ENCODE peak calls at places on chromosomes 16 and 17, in six cellular contexts. Q, F, C, K, H and V are unnamed samples.

GRCh38 chr16:1290860-1291575 is 18.4 kb upstream of the UBE2I start:
- DNase-seq in H (no peak), C (no peak), Q (no peak), F (no peak), K (no peak), V (no peak)

GRCh38 chr17:1000597-1001490 is 3.9 kb downstream of the TIMM22 start:
- DNase-seq in F (no peak), Q (no peak), H (no peak), C (peak), K (peak), V (no peak)

GRCh38 chr16:10197003-10197402 is 14.8 kb upstream of the GRIN2A start:
- DNase-seq in C (no peak), K (no peak), H (no peak), Q (no peak), F (no peak), V (no peak)

GRCh38 chr16:85148959-85149358 is 36.7 kb upstream of the CIBAR2 start:
- DNase-seq in F (no peak), K (no peak), H (no peak), Q (no peak), C (no peak), V (no peak)

GRCh38 chr17:3788200-3788599 is 12.8 kb downstream of the ITGAE start:
- DNase-seq in Q (no peak), C (no peak), K (no peak), H (peak), F (no peak), V (no peak)

GRCh38 chr16:11167581-11167980 is 88.4 kb downstream of the SOCS1 start:
- DNase-seq in F (no peak), C (no peak), H (no peak), K (no peak), Q (no peak), V (no peak)

GRCh38 chr17:67068999-67069398 is 24.6 kb downstream of the CACNG1 start:
- DNase-seq in C (no peak), K (no peak), F (no peak), Q (no peak), H (no peak), V (no peak)

GRCh38 chr17:72134560-72135399 is 14.0 kb downstream of the SOX9 start:
- DNase-seq in K (no peak), F (no peak), C (no peak), Q (no peak), H (no peak), V (no peak)

GRCh38 chr17:41539979-41540701 is 12.0 kb upstream of the KRT19 start:
- DNase-seq in C (no peak), K (peak), Q (no peak), H (no peak), F (no peak), V (no peak)

GRCh38 chr17:77770331-77771105 is 188.0 kb upstream of the TNRC6C start:
- DNase-seq in Q (no peak), F (no peak), H (no peak), K (peak), C (peak), V (no peak)

GRCh38 chr17:28849281-28849680 is 5.5 kb upstream of the ERAL1 start:
- DNase-seq in K (no peak), C (no peak), F (no peak), Q (no peak), H (no peak), V (no peak)

GRCh38 chr16:88895335-88895734 is 28.9 kb upstream of the PABPN1L start:
- DNase-seq in F (no peak), Q (no peak), C (no peak), H (no peak), K (no peak), V (no peak)

GRCh38 chr17:79048826-79049755 is 25.1 kb downstream of the C1QTNF1 start:
- DNase-seq in C (no peak), F (no peak), H (no peak), Q (no peak), K (no peak), V (no peak)

GRCh38 chr16:53743149-53743566 is 39.2 kb downstream of the FTO start:
- DNase-seq in F (no peak), H (no peak), K (no peak), Q (no peak), C (no peak), V (no peak)

GRCh38 chr16:79169239-79169638 is 431.3 kb downstream of the MAF start:
- DNase-seq in Q (no peak), H (no peak), K (peak), F (no peak), C (no peak), V (no peak)

GRCh38 chr17:1168537-1169234 is 11.1 kb downstream of the ABR start:
- DNase-seq in F (no peak), H (no peak), Q (no peak), C (no peak), K (no peak), V (peak)

GRCh38 chr16:28569011-28569410 is 15.3 kb downstream of the SGF29 start:
- DNase-seq in K (no peak), F (no peak), H (no peak), Q (no peak), C (no peak), V (no peak)

GRCh38 chr16:10578474-10579316 is 1.7 kb downstream of the EMP2 start:
- DNase-seq in H (no peak), C (no peak), Q (no peak), K (peak), F (no peak), V (no peak)

GRCh38 chr17:78879679-78880186 is 23.3 kb downstream of the CEP295NL start:
- DNase-seq in F (no peak), Q (no peak), C (peak), K (no peak), H (no peak), V (peak)